ENCODE peak calls at places on chromosomes 4 and X, in nine cellular contexts. F, O, E, C, J, D, X, B and V are unnamed samples.

GRCh38 chr4:15695240-15695699 is 7.6 kb upstream of the BST1 start:
- ATAC-seq in F (no peak), O (no peak), E (no peak), C (peak; percentile 84), J (peak; percentile 39), D (no peak), X (no peak), B (no peak), V (peak; percentile 70)

GRCh38 chr4:185232370-185232769 is 23.0 kb downstream of the SNX25 start:
- ATAC-seq in F (no peak), O (no peak), E (no peak), C (no peak), J (no peak), D (no peak), X (no peak), B (no peak), V (no peak)

GRCh38 chr4:183450108-183450507 is 5.7 kb downstream of the CDKN2AIP start:
- ATAC-seq in F (no peak), O (no peak), E (no peak), C (no peak), J (no peak), D (no peak), X (no peak), B (no peak), V (no peak)

GRCh38 chr4:147547314-147548056 is 66.6 kb downstream of the EDNRA start:
- ATAC-seq in F (no peak), O (peak; percentile 48), E (no peak), C (no peak), J (no peak), D (peak; percentile 35), X (no peak), B (no peak), V (no peak)

GRCh38 chr4:133464311-133464710 is 315.2 kb downstream of the PCDH10 start:
- ATAC-seq in F (no peak), O (no peak), E (no peak), C (no peak), J (no peak), D (no peak), X (no peak), B (no peak), V (no peak)

GRCh38 chr4:74682567-74683359 is 111.6 kb downstream of the BTC start:
- ATAC-seq in F (no peak), O (peak; percentile 79), E (no peak), C (peak; percentile 66), J (peak; percentile 99), D (no peak), X (no peak), B (no peak), V (peak; percentile 84)

GRCh38 chr4:78671812-78672440 is 104.2 kb upstream of the BMP2K start:
- ATAC-seq in F (no peak), O (no peak), E (no peak), C (no peak), J (no peak), D (no peak), X (no peak), B (no peak), V (peak; percentile 49)

GRCh38 chrX:41397228-41397627 is 49.9 kb upstream of the NYX start:
- ATAC-seq in F (no peak), O (no peak), E (no peak), C (no peak), J (no peak), D (no peak), X (no peak), B (no peak), V (peak; percentile 66)

GRCh38 chrX:9476810-9477575 is 12.1 kb downstream of the TBL1X start:
- ATAC-seq in F (no peak), O (no peak), E (peak; percentile 43), C (no peak), J (no peak), D (no peak), X (no peak), B (no peak), V (no peak)

GRCh38 chrX:38352362-38352761 is at the start of gene OTC:
- ATAC-seq in F (no peak), O (no peak), E (no peak), C (no peak), J (no peak), D (no peak), X (no peak), B (no peak), V (no peak)

GRCh38 chr4:26284536-26284935 is 36.3 kb upstream of the RBPJ start:
- ATAC-seq in F (no peak), O (no peak), E (no peak), C (no peak), J (no peak), D (no peak), X (no peak), B (no peak), V (no peak)

GRCh38 chr4:140296871-140297570 is 76.4 kb upstream of the SCOC start:
- ATAC-seq in F (no peak), O (no peak), E (no peak), C (no peak), J (peak; percentile 72), D (no peak), X (no peak), B (peak; percentile 35), V (peak; percentile 40)

GRCh38 chr4:28228575-28228974 is 1367.9 kb downstream of the STIM2 start:
- ATAC-seq in F (no peak), O (no peak), E (no peak), C (no peak), J (no peak), D (no peak), X (no peak), B (no peak), V (no peak)

GRCh38 chrX:47776301-47776700 is 60.4 kb upstream of the ZNF81 start:
- ATAC-seq in F (no peak), O (no peak), E (no peak), C (no peak), J (no peak), D (no peak), X (no peak), B (no peak), V (no peak)

GRCh38 chrX:105120460-105120859 is 100.0 kb downstream of the TEX13A start:
- ATAC-seq in F (no peak), O (no peak), E (no peak), C (no peak), J (no peak), D (no peak), X (no peak), B (no peak), V (no peak)

GRCh38 chr4:112150920-112151319 is 5.7 kb downstream of the FAM241A start:
- ATAC-seq in F (no peak), O (no peak), E (no peak), C (no peak), J (no peak), D (no peak), X (no peak), B (no peak), V (no peak)

GRCh38 chr4:128980816-128981326 is 112.5 kb downstream of the SCLT1 start:
- ATAC-seq in F (no peak), O (no peak), E (no peak), C (no peak), J (peak; percentile 78), D (no peak), X (no peak), B (no peak), V (no peak)

GRCh38 chr4:108432418-108432817 is 188.0 kb upstream of the RPL34 start:
- ATAC-seq in F (no peak), O (no peak), E (no peak), C (no peak), J (no peak), D (peak; percentile 42), X (peak; percentile 22), B (peak; percentile 53), V (no peak)

GRCh38 chr4:52911684-52912294 is 49.7 kb downstream of the RASL11B start:
- ATAC-seq in F (no peak), O (no peak), E (peak; percentile 53), C (peak; percentile 69), J (peak; percentile 86), D (peak; percentile 49), X (peak; percentile 51), B (peak; percentile 41), V (peak; percentile 77)

GRCh38 chrX:144219035-144219434 is 335.2 kb downstream of the UBE2NL start:
- ATAC-seq in F (no peak), O (no peak), E (no peak), C (no peak), J (peak; percentile 86), D (no peak), X (no peak), B (no peak), V (no peak)

GRCh38 chr4:36332023-36332781 is 50.8 kb downstream of the DTHD1 start:
- ATAC-seq in F (no peak), O (no peak), E (no peak), C (no peak), J (no peak), D (peak; percentile 71), X (no peak), B (peak; percentile 39), V (no peak)

GRCh38 chr4:7194251-7195137 is 2.2 kb downstream of the SORCS2 start:
- ATAC-seq in F (peak; percentile 33), O (peak; percentile 23), E (peak; percentile 47), C (peak; percentile 28), J (peak; percentile 85), D (no peak), X (no peak), B (no peak), V (peak; percentile 64)

GRCh38 chrX:18707442-18708049 is at the start of gene PPEF1:
- ATAC-seq in F (no peak), O (no peak), E (no peak), C (no peak), J (no peak), D (no peak), X (no peak), B (no peak), V (no peak)